ENCODE peak calls at places on chromosome 17, in eight cellular contexts. P is pancreas, F is GM12878, A is progenitor cell of endocrine pancreas, Y is cardiac muscle cell, G is transverse colon, T is tibial nerve, K is HCT116. W is an unnamed sample.

GRCh38 chr17:7023576-7024401 is 939 bp downstream of the BCL6B start:
- DNase-seq in P (peak), F (peak), A (peak), Y (peak), G (peak), T (peak), K (peak), W (peak)

GRCh38 chr17:13352747-13353415 is 248.8 kb downstream of the HS3ST3A1 start:
- DNase-seq in P (no peak), F (no peak), A (no peak), Y (no peak), G (no peak), T (no peak), K (no peak), W (no peak)

GRCh38 chr17:66835476-66835875 is 559 bp downstream of the CACNG5 start:
- DNase-seq in P (no peak), F (no peak), A (no peak), Y (no peak), G (no peak), T (no peak), K (no peak), W (no peak)

GRCh38 chr17:15271731-15272130 is 6.6 kb upstream of the PMP22 start:
- DNase-seq in P (no peak), F (no peak), A (no peak), Y (no peak), G (no peak), T (no peak), K (no peak), W (no peak)

GRCh38 chr17:65104973-65105372 is 32.2 kb upstream of the RGS9 start:
- DNase-seq in P (no peak), F (no peak), A (no peak), Y (no peak), G (no peak), T (no peak), K (no peak), W (no peak)

GRCh38 chr17:27489045-27489715 is 32.9 kb downstream of the KSR1 start:
- DNase-seq in P (no peak), F (no peak), A (no peak), Y (no peak), G (peak), T (peak), K (no peak), W (peak)

GRCh38 chr17:45861185-45861584 is 16.5 kb downstream of the SPPL2C start:
- DNase-seq in P (no peak), F (no peak), A (no peak), Y (no peak), G (no peak), T (no peak), K (no peak), W (no peak)

GRCh38 chr17:78185981-78186688 is 717 bp downstream of the TK1 start:
- DNase-seq in P (peak), F (no peak), A (no peak), Y (no peak), G (peak), T (no peak), K (no peak), W (no peak)

GRCh38 chr17:80726558-80727408 is 182.1 kb downstream of the RPTOR start:
- DNase-seq in P (no peak), F (no peak), A (no peak), Y (no peak), G (no peak), T (no peak), K (no peak), W (no peak)

GRCh38 chr17:63516910-63517824 is 6.0 kb upstream of the KCNH6 start:
- DNase-seq in P (no peak), F (peak), A (no peak), Y (no peak), G (no peak), T (no peak), K (peak), W (no peak)
- TF ChIP-seq CTCF in P (no peak), F (no peak), A (no peak), Y (no peak), G (no peak), T (no peak), K (no peak), W (no peak)

DNA sequence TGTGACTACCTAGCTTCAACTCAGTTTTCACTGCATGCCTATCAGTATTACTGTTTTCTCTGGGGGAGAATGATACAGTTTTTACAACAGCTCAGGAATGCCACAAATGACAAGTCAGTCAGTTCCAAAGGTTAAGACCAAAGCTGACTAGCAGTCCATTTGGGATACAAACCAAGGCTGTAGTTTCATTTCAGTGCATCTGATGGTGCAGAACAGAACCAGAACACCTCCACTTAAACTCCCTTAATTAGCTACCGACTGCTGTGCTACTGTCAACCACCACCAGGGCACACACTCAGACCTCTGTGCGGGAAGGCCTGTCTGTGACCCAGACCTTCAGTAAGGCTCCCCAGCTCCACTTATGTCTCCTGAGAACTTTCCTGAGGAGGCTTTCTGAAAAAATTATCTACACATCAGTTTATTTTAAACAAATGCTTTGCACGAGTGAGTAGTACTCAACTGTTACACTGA is 20.4 kb downstream of the NFE2L1 start:
- DNase-seq in P (no peak), F (no peak), A (no peak), Y (no peak), G (no peak), T (no peak), K (no peak), W (no peak)
- TF ChIP-seq CTCF in P (no peak), F (peak), A (peak), Y (peak), G (no peak), T (no peak), K (no peak), W (peak)

GRCh38 chr17:57677858-57678257 is 67.2 kb downstream of the CCDC182 start:
- DNase-seq in P (no peak), F (no peak), A (no peak), Y (no peak), G (no peak), T (no peak), K (no peak), W (peak)
- TF ChIP-seq CTCF in P (no peak), F (no peak), A (no peak), Y (no peak), G (no peak), T (no peak), K (no peak), W (no peak)

GRCh38 chr17:48613862-48614694 is 1.0 kb downstream of the HOXB8 start:
- DNase-seq in P (no peak), F (no peak), A (no peak), Y (no peak), G (no peak), T (no peak), K (no peak), W (no peak)

GRCh38 chr17:48612456-48612853 is 1.6 kb upstream of the HOXB7 start:
- DNase-seq in P (no peak), F (no peak), A (no peak), Y (no peak), G (no peak), T (no peak), K (no peak), W (no peak)

GRCh38 chr17:48614904-48615211 is 234 bp downstream of the HOXB8 start:
- DNase-seq in P (no peak), F (no peak), A (no peak), Y (no peak), G (no peak), T (no peak), K (no peak), W (no peak)

GRCh38 chr17:48611681-48612455 is 1.1 kb upstream of the HOXB7 start:
- DNase-seq in P (no peak), F (no peak), A (no peak), Y (no peak), G (peak), T (no peak), K (no peak), W (no peak)

DNA sequence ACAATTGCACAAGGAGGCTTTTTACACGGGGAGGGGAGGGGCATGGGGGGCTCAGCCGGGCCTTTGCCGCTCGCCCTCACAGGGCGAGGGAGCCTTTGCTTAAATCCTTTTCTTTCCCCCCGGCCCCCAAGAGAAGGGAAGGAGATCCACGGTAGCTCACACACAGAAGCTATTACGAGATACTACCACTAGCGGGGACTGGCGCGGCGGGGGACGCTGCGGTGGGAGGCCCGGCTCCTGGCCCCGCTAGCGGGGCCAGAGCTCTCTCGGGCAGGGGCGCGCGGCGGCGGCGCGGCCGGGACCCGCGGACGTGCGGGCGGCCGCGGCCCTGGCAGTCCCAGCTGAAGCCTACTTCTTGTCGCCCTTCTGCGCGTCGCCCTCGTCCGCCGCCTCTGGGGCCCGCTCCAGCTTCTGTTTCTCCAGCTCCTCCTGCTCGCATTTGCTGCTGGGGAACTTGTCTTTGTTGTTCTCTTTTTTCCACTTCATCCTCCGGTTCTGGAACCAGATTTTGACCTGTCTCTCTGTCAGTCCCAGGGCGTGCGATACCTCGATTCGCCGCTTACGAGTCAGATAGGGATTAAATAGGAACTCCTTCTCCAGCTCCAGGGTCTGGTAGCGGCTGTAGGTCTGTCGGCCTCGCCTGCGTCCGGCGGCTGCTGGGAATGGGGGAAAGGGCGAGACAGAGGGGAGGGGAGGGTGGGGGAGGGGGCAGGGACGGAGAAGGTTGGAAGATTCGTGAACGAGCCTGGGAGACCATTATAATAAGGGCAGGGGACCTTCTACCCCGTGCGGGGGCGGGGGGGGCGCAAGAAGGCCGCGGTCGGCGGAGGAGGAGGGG is 2.0 kb downstream of the HOXB8 start:
- DNase-seq in P (no peak), F (no peak), A (no peak), Y (peak), G (peak), T (no peak), K (no peak), W (no peak)
- TF ChIP-seq CTCF in P (no peak), F (peak), A (peak), Y (peak), G (no peak), T (peak), K (no peak), W (no peak)

GRCh38 chr17:51121620-51122472 is 1.2 kb upstream of the SPAG9 start:
- DNase-seq in P (peak), F (peak), A (peak), Y (peak), G (peak), T (peak), K (peak), W (peak)

GRCh38 chr17:51120357-51120738 is 320 bp downstream of the SPAG9 start:
- DNase-seq in P (no peak), F (no peak), A (no peak), Y (peak), G (peak), T (peak), K (no peak), W (no peak)

GRCh38 chr17:51120739-51121619 is at the start of gene SPAG9:
- DNase-seq in P (peak), F (peak), A (peak), Y (peak), G (peak), T (peak), K (peak), W (peak)

GRCh38 chr17:51118330-51119195 is 2.1 kb downstream of the SPAG9 start:
- DNase-seq in P (peak), F (no peak), A (no peak), Y (no peak), G (peak), T (peak), K (no peak), W (no peak)

GRCh38 chr17:51119415-51120356 is 982 bp downstream of the SPAG9 start:
- DNase-seq in P (peak), F (no peak), A (no peak), Y (peak), G (peak), T (peak), K (peak), W (peak)
- TF ChIP-seq CTCF in P (no peak), F (peak), A (no peak), Y (no peak), G (no peak), T (peak), K (no peak), W (peak)

GRCh38 chr17:38603786-38604478 is 1.8 kb downstream of the SRCIN1 start:
- DNase-seq in P (no peak), F (no peak), A (no peak), Y (no peak), G (no peak), T (no peak), K (no peak), W (no peak)

GRCh38 chr17:38605230-38605851 is 411 bp downstream of the SRCIN1 start:
- DNase-seq in P (peak), F (no peak), A (no peak), Y (no peak), G (no peak), T (no peak), K (no peak), W (no peak)

GRCh38 chr17:38602862-38603785 is 2.6 kb downstream of the SRCIN1 start:
- DNase-seq in P (peak), F (no peak), A (no peak), Y (no peak), G (no peak), T (no peak), K (no peak), W (no peak)

GRCh38 chr17:38605852-38606645 is at the start of gene SRCIN1:
- DNase-seq in P (peak), F (no peak), A (peak), Y (peak), G (peak), T (no peak), K (no peak), W (no peak)

GRCh38 chr17:38604479-38605229 is 1.1 kb downstream of the SRCIN1 start:
- DNase-seq in P (peak), F (no peak), A (no peak), Y (peak), G (no peak), T (no peak), K (no peak), W (no peak)
- TF ChIP-seq CTCF in P (no peak), F (peak), A (peak), Y (no peak), G (no peak), T (no peak), K (peak), W (no peak)

DNA sequence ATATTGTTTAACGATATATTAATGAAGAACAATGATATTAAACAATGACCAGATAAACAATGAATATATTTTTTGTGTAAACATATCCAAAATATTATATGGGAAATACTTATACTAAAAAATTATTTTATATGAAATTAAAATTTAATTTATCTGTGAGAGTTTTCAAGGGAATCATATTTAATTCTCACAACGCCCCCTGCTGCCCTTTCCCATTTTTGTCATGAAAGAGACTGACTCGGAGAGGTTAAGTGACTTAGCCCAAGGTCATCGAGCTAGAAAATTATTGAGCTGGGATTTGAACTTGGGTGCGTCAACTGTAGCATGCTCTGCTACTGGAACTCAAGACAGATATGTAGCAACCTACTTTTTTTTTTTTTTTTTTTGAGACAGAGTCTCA is 7.2 kb upstream of the MYCBPAP start:
- DNase-seq in P (no peak), F (no peak), A (no peak), Y (peak), G (peak), T (peak), K (peak), W (no peak)
- TF ChIP-seq CTCF in P (peak), F (peak), A (peak), Y (peak), G (no peak), T (no peak), K (peak), W (peak)

GRCh38 chr17:82106697-82107305 is 8.8 kb upstream of the FASN start:
- DNase-seq in P (peak), F (no peak), A (no peak), Y (no peak), G (no peak), T (no peak), K (no peak), W (no peak)

GRCh38 chr17:82108038-82108998 is 10.3 kb upstream of the FASN start:
- DNase-seq in P (peak), F (no peak), A (no peak), Y (no peak), G (no peak), T (no peak), K (no peak), W (no peak)

GRCh38 chr17:82108999-82109480 is 11.0 kb upstream of the FASN start:
- DNase-seq in P (no peak), F (no peak), A (no peak), Y (no peak), G (no peak), T (no peak), K (no peak), W (no peak)

GRCh38 chr17:82105882-82106696 is 8.1 kb upstream of the FASN start:
- DNase-seq in P (peak), F (peak), A (peak), Y (peak), G (peak), T (no peak), K (peak), W (no peak)

DNA sequence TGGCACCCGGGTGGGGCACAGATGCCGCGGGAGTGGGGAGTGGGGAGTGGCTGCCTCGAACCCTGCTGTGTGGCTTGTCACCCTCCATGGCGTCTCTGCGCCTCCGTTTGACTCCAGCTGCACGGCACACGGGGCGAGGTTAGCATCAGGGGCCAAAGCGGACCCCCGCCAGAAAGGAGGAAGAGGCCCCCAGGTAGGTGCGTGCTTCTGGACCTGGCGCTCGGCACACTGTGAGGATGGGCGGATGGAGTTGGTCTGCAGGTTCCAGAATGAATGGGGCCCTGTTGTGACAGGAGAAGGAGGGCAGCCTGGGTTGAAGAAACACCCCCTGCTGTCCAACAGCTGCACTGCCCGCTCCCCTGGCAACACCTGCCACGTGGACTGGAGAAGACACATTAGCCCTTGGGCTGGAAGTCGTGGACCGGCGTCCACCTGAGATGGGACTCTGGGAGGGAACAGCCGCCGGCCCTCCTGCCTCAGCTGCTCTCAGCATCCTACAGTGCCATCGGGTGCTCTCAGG is 9.4 kb upstream of the FASN start:
- DNase-seq in P (peak), F (no peak), A (no peak), Y (no peak), G (no peak), T (no peak), K (no peak), W (no peak)
- TF ChIP-seq CTCF in P (no peak), F (peak), A (peak), Y (peak), G (no peak), T (no peak), K (no peak), W (no peak)